ENCODE peak calls at places on chromosomes 5 and 9, in ten cellular contexts. H, M, I, G, T, L, B, P, Y and D are unnamed samples.

GRCh38 chr9:114289571-114290481 is 33.1 kb upstream of the ORM1 start:
- DNase-seq in L (no peak), P (no peak), M (no peak), I (no peak), G (peak; percentile 6), B (no peak), Y (peak; percentile 68), T (no peak), H (no peak), D (no peak)

GRCh38 chr9:121372563-121373400 is 2.7 kb upstream of the STOM start:
- DNase-seq in L (peak; percentile 68), I (no peak), B (no peak), H (no peak), T (no peak), P (peak; percentile 83), G (peak; percentile 30), Y (no peak), M (peak; percentile 61), D (no peak)

GRCh38 chr9:128845186-128845931 is 15.8 kb upstream of the SPOUT1 start:
- DNase-seq in L (no peak), P (no peak), B (peak; percentile 12), H (no peak), M (peak; percentile 44), G (no peak), T (no peak), I (peak; percentile 37), Y (no peak), D (peak; percentile 56)

GRCh38 chr9:113997610-113998009 is 80.5 kb downstream of the AMBP start:
- DNase-seq in T (no peak), I (no peak), M (no peak), L (no peak), B (no peak), Y (peak; percentile 69), H (no peak), P (no peak), G (no peak), D (peak; percentile 35)

GRCh38 chr9:113634597-113635515 is 171.3 kb downstream of the RGS3 start:
- DNase-seq in M (no peak), I (peak; percentile 38), P (peak; percentile 44), T (no peak), Y (peak; percentile 51), B (no peak), L (no peak), G (peak; percentile 3), H (no peak), D (peak; percentile 6)

GRCh38 chr9:93114169-93114983 is 18.4 kb downstream of the CARD19 start:
- DNase-seq in Y (peak; percentile 69), L (no peak), P (no peak), I (no peak), T (no peak), B (no peak), H (peak; percentile 22), M (no peak), G (peak; percentile 16), D (peak; percentile 49)

GRCh38 chr5:175652741-175653663 is 4.9 kb upstream of the HRH2 start:
- DNase-seq in I (no peak), P (no peak), T (no peak), H (no peak), G (no peak), L (no peak), B (no peak), Y (no peak), M (no peak), D (no peak)

GRCh38 chr9:87109851-87110250 is 162.5 kb upstream of the GAS1 start:
- DNase-seq in I (no peak), M (no peak), H (no peak), T (no peak), G (no peak), P (peak; percentile 62), Y (no peak), L (peak; percentile 61), B (no peak), D (no peak)

GRCh38 chr9:125604189-125604588 is 102.8 kb downstream of the MAPKAP1 start:
- DNase-seq in L (peak; percentile 3), Y (no peak), I (no peak), T (no peak), P (no peak), H (no peak), B (no peak), M (no peak), G (no peak), D (no peak)

GRCh38 chr5:43075319-43076293 is 35.5 kb upstream of the ANXA2R start:
- DNase-seq in B (no peak), H (peak; percentile 62), M (no peak), L (peak; percentile 30), Y (peak; percentile 82), G (peak; percentile 71), T (peak; percentile 21), I (no peak), P (no peak), D (no peak)

GRCh38 chr5:43555895-43556606 is 826 bp downstream of the PAIP1 start:
- DNase-seq in I (peak; percentile 57), T (peak; percentile 3), B (peak; percentile 66), M (peak; percentile 64), L (peak; percentile 72), G (peak; percentile 42), H (peak; percentile 73), P (peak; percentile 40), Y (peak; percentile 84), D (peak; percentile 68)

GRCh38 chr5:108983456-108984092 is 235.9 kb downstream of the FER start:
- DNase-seq in I (no peak), P (peak; percentile 39), G (no peak), H (no peak), T (no peak), M (no peak), B (no peak), Y (no peak), L (peak; percentile 60), D (no peak)

GRCh38 chr5:32231241-32231640 is 57.1 kb upstream of the GOLPH3 start:
- DNase-seq in Y (no peak), H (no peak), I (no peak), B (no peak), G (no peak), M (no peak), T (no peak), P (no peak), L (no peak), D (no peak)

GRCh38 chr9:129027685-129028191 is 393 bp downstream of the SH3GLB2 start:
- DNase-seq in Y (peak; percentile 87), L (no peak), I (no peak), H (peak; percentile 69), T (no peak), M (no peak), B (no peak), P (no peak), G (peak; percentile 32), D (no peak)

GRCh38 chr5:177508837-177509236 is 789 bp downstream of the DOK3 start:
- DNase-seq in P (no peak), I (no peak), L (no peak), H (no peak), B (no peak), Y (no peak), T (no peak), M (no peak), G (no peak), D (no peak)

GRCh38 chr5:12316812-12317211 is 412.6 kb upstream of the CTNND2 start:
- DNase-seq in M (no peak), L (no peak), G (no peak), P (no peak), B (no peak), T (no peak), I (no peak), H (no peak), Y (no peak), D (no peak)
- H3K9me3 ChIP-seq in M (no peaks in the 10 kb centered on the region), L (no peaks in the 10 kb centered on the region), G (no peaks in the 10 kb centered on the region), P (no peaks in the 10 kb centered on the region), B (no peaks in the 10 kb centered on the region), T (no peaks in the 10 kb centered on the region), I (no peaks in the 10 kb centered on the region), H (no peaks in the 10 kb centered on the region), Y (peaks cover 3% of the 10 kb centered on the region), D (no peaks in the 10 kb centered on the region)

GRCh38 chr5:179112469-179113142 is 52.4 kb downstream of the ZNF354C start:
- DNase-seq in Y (no peak), G (no peak), M (no peak), H (no peak), P (no peak), I (no peak), B (no peak), L (no peak), T (no peak), D (no peak)

GRCh38 chr5:179113945-179114641 is 53.9 kb downstream of the ZNF354C start:
- DNase-seq in M (no peak), I (no peak), P (no peak), L (no peak), T (no peak), H (no peak), Y (no peak), G (no peak), B (no peak), D (peak; percentile 17)

GRCh38 chr5:179113143-179113530 is 53.0 kb downstream of the ZNF354C start:
- DNase-seq in M (no peak), L (no peak), Y (no peak), B (no peak), T (no peak), P (no peak), I (no peak), H (no peak), G (no peak), D (peak; percentile 20)

GRCh38 chr5:179110528-179110927 is 50.4 kb downstream of the ZNF354C start:
- DNase-seq in I (no peak), Y (no peak), L (no peak), P (no peak), B (no peak), T (no peak), H (no peak), M (no peak), G (no peak), D (no peak)

GRCh38 chr5:179111267-179112207 is 51.4 kb downstream of the ZNF354C start:
- DNase-seq in B (no peak), I (no peak), T (no peak), L (no peak), P (no peak), M (no peak), Y (no peak), G (no peak), H (no peak), D (no peak)
- H3K9me3 ChIP-seq in B (no peaks in the 10 kb centered on the region), I (no peaks in the 10 kb centered on the region), T (peaks cover 74% of the 10 kb centered on the region), L (no peaks in the 10 kb centered on the region), P (no peaks in the 10 kb centered on the region), M (peaks cover 6% of the 10 kb centered on the region), Y (peaks cover 32% of the 10 kb centered on the region), G (peaks cover 71% of the 10 kb centered on the region), H (peaks cover 79% of the 10 kb centered on the region), D (peaks cover 75% of the 10 kb centered on the region)

GRCh38 chr9:122475717-122476116 is 2.0 kb downstream of the OR1J1 start:
- DNase-seq in Y (no peak), H (no peak), I (no peak), T (no peak), L (peak; percentile 51), M (no peak), B (no peak), G (no peak), P (no peak), D (no peak)
- H3K9me3 ChIP-seq in Y (no peaks in the 10 kb centered on the region), H (no peaks in the 10 kb centered on the region), I (peaks cover 3% of the 10 kb centered on the region), T (no peaks in the 10 kb centered on the region), L (no peaks in the 10 kb centered on the region), M (no peaks in the 10 kb centered on the region), B (no peaks in the 10 kb centered on the region), G (no peaks in the 10 kb centered on the region), P (no peaks in the 10 kb centered on the region), D (no peaks in the 10 kb centered on the region)

DNA sequence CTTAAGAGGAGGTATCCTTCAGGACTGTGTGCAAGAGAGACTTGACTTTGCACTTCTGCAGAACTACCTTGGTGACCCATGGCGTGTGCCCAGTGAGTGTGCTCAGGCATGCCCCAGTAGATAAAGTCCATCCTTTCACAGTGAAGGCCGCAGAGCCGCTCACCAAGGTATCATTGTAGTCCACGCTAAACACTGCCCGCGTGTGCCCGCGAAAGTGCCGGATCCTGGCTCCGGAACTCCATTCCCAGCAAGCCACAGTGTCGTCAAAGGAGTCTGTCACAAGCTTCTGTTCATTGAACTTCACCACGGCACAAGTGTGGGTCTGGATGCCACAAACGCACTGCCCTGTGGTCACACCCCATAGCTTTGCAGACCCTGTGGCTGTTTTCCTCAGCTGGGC is 3.3 kb upstream of the GRM6 start:
- DNase-seq in P (no peak), I (no peak), M (no peak), G (no peak), B (no peak), Y (no peak), T (no peak), H (no peak), L (no peak), D (no peak)
- H3K9me3 ChIP-seq in P (no peaks in the 10 kb centered on the region), I (no peaks in the 10 kb centered on the region), M (no peaks in the 10 kb centered on the region), G (peaks cover 5% of the 10 kb centered on the region), B (no peaks in the 10 kb centered on the region), Y (peaks cover 7% of the 10 kb centered on the region), T (no peaks in the 10 kb centered on the region), H (no peaks in the 10 kb centered on the region), L (no peaks in the 10 kb centered on the region), D (peaks cover 16% of the 10 kb centered on the region)